ENCODE peak calls at places on chromosomes 2 and 18, in ten cellular contexts. T is thyroid gland, O is right lobe of liver, A is uterus, G is H1, Q is body of pancreas, E is prostate gland, W is stomach, C is adrenal gland, K is A549. U is an unnamed sample.

GRCh38 chr2:85887566-85888019 is 1.2 kb downstream of the ST3GAL5 start:
- DNase-seq in Q (peak; percentile 57), A (peak; percentile 62), G (no peak), T (peak; percentile 75), C (peak; percentile 78), K (peak; percentile 57), E (peak; percentile 54), W (peak; percentile 53), O (peak; percentile 87), U (peak; percentile 74)

GRCh38 chr2:22273853-22274252 is 1111.1 kb upstream of the KLHL29 start:
- DNase-seq in O (no peak), W (no peak), E (no peak), K (no peak), C (no peak), A (no peak), G (no peak), Q (no peak), T (no peak), U (no peak)

GRCh38 chr2:173077506-173078177 is 2.0 kb downstream of the MAP3K20 start:
- DNase-seq in K (no peak), T (no peak), W (no peak), E (no peak), A (no peak), C (no peak), O (no peak), Q (no peak), G (no peak), U (no peak)

GRCh38 chr18:63264871-63265270 is 54.7 kb downstream of the BCL2 start:
- DNase-seq in C (no peak), G (no peak), A (no peak), Q (peak; percentile 16), T (peak; percentile 98), O (no peak), W (no peak), E (no peak), K (no peak), U (no peak)

GRCh38 chr2:158498043-158498748 is 41.4 kb downstream of the PKP4 start:
- DNase-seq in G (no peak), E (no peak), T (no peak), O (no peak), K (no peak), Q (peak; percentile 30), A (no peak), W (no peak), C (no peak), U (no peak)

GRCh38 chr2:162967137-162967536 is 128.6 kb upstream of the KCNH7 start:
- DNase-seq in C (no peak), W (no peak), Q (no peak), O (no peak), A (no peak), G (no peak), K (no peak), T (no peak), E (no peak), U (no peak)

GRCh38 chr18:59249186-59249774 is 24.0 kb downstream of the RAX start:
- DNase-seq in A (peak; percentile 37), K (peak; percentile 69), Q (peak; percentile 54), C (peak; percentile 54), W (no peak), T (peak; percentile 52), E (peak; percentile 45), O (no peak), G (no peak), U (no peak)

GRCh38 chr18:48749768-48750167 is 201.0 kb downstream of the SMAD7 start:
- DNase-seq in O (peak; percentile 45), W (no peak), A (peak; percentile 61), G (no peak), T (peak; percentile 11), C (no peak), K (no peak), Q (peak; percentile 27), E (no peak), U (peak; percentile 84)

DNA sequence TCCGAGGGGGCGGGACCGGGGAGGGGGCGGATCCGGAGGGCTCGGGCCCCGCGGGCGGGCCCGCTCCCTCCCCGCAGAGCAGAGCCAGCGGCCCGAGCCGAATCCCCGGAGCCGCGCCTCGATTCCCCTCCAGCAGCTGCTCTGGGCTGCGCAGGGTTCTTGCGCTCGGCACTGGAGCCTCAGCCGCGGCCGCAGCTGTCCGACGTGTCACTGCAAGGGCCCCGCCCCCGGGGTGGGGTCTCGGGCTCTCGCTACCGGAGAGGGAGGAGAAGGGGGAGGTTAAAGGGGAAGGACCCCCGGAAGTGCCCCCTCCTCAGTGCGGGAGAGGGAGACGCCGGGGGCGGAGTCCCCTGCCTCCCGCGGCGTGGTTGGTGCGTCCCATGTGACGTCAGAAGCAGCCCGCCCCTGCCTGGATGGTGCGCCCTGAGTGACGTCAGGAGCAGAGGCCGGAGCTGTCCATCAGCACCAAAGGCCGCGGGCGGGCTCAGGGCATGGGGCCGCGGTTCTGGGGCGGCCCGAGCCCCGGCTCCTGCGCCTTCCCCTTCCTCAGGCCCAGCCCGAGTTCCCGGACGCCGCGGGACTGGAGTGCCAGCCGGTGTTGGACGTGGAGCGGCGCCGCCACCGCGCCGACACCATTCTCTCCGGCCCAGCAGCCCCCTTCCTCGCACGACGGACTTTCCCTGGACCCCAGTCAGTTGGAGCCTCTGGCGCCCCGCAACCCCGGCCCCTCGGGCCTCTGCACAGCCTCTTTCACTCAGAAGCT is at the start of the genes CHPF and TMEM198:
- DNase-seq in Q (peak; percentile 99), W (peak; percentile 99), A (peak; percentile 98), C (peak; percentile 99), O (peak; percentile 99), T (peak; percentile 99), K (peak; percentile 96), E (peak; percentile 99), G (peak; percentile 98), U (peak; percentile 97)
- TF ChIP-seq CTCF in Q (no peak), W (no peak), A (no peak), C (no peak), O (no peak), T (no peak), K (no peak), E (peak; percentile 20), G (no peak), U (no peak)

DNA sequence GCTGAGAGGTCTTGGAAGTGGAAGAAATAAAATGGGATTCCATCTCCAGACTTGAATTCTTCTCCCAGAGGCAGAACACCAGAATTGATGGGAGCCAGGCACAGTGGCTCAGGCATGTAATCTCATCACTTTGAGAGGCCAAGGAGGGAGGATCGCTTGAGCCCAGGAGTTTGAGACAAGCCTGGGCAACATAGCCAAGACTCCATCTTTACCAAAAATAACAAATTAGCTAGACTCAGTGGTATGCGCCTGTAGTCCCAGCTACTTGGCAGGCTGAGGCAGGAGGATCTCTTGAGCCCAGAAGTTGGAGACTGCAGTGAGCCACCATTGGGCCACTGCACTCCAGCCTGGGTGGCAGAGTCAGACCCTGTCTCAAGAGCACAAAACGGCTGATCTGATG is 144.3 kb downstream of the C1D start:
- DNase-seq in E (no peak), O (no peak), Q (no peak), C (no peak), A (no peak), W (no peak), K (no peak), T (no peak), G (no peak), U (no peak)
- H3K27ac ChIP-seq in E (no peak overlapping the region), O (no peak overlapping the region), Q (no peak overlapping the region), C (no peak overlapping the region), A (no peak overlapping the region), W (no peak overlapping the region), K (peak overlapping the region; percentile 77), T (no peak overlapping the region), G (no peak overlapping the region), U (no peak overlapping the region)

GRCh38 chr2:237694423-237695194 is 67.2 kb downstream of the LRRFIP1 start:
- DNase-seq in Q (no peak), T (no peak), A (no peak), K (no peak), G (no peak), W (no peak), C (no peak), E (no peak), O (no peak), U (peak; percentile 47)

GRCh38 chr2:237693281-237694039 is 66.1 kb downstream of the LRRFIP1 start:
- DNase-seq in O (no peak), A (no peak), K (peak; percentile 69), G (no peak), C (no peak), W (no peak), E (no peak), T (no peak), Q (no peak), U (no peak)

GRCh38 chr2:237697586-237698337 is 70.4 kb downstream of the LRRFIP1 start:
- DNase-seq in O (no peak), C (no peak), Q (no peak), T (no peak), K (no peak), W (no peak), E (no peak), A (no peak), G (no peak), U (no peak)

GRCh38 chr2:237696471-237696870 is 69.1 kb downstream of the LRRFIP1 start:
- DNase-seq in C (no peak), O (no peak), A (no peak), E (no peak), G (no peak), W (no peak), K (no peak), T (peak; percentile 36), Q (no peak), U (peak; percentile 43)

DNA sequence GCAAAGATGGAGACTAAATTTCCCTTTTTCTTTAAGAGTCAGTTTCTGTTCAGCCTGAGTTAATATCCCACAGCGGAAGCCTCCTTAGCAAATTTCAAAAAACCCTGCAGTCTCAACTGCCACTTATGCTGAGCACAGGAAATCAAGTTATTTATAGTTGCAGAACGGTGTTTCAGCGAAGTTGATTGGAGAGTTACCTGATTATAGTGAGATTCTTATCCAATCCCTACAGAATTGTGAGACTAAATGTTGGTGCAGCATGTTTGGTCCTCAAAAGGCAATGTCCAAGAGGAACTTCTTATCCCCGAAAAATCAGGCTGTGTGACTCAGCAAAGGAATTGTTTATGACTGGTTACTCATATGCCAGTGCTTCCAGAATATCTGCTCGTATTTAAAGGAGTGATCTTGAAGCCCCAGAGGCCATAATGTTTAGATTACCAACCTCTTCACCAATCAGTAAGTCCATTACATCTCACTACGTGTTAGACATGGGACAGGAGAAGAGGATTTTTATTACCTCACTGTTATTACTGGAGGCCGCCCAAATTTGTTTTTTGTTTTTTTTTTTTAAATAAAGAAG is 67.9 kb downstream of the LRRFIP1 start:
- DNase-seq in W (no peak), O (no peak), Q (no peak), C (no peak), G (no peak), K (peak; percentile 84), A (no peak), E (no peak), T (no peak), U (no peak)
- TF ChIP-seq POLR2A in W (no peak), O (peak; percentile 12), Q (no peak), C (no peak), G (no peak), K (no peak), A (peak; percentile 46), E (peak; percentile 34), T (peak; percentile 35), U (no peak)

GRCh38 chr2:178243961-178244360 is 49.6 kb downstream of the OSBPL6 start:
- DNase-seq in A (no peak), E (no peak), Q (no peak), O (no peak), K (no peak), G (no peak), W (no peak), T (no peak), C (no peak), U (no peak)

GRCh38 chr2:178244812-178245211 is 50.5 kb downstream of the OSBPL6 start:
- DNase-seq in K (no peak), G (no peak), Q (no peak), C (no peak), A (no peak), O (no peak), W (no peak), T (no peak), E (no peak), U (no peak)

GRCh38 chr2:178238750-178239149 is 44.4 kb downstream of the OSBPL6 start:
- DNase-seq in K (no peak), Q (no peak), A (no peak), T (no peak), O (no peak), C (no peak), E (no peak), G (no peak), W (no peak), U (no peak)

GRCh38 chr2:178242552-178242883 is 48.2 kb downstream of the OSBPL6 start:
- DNase-seq in E (no peak), K (no peak), Q (no peak), G (no peak), W (no peak), T (no peak), O (no peak), C (no peak), A (no peak), U (no peak)

DNA sequence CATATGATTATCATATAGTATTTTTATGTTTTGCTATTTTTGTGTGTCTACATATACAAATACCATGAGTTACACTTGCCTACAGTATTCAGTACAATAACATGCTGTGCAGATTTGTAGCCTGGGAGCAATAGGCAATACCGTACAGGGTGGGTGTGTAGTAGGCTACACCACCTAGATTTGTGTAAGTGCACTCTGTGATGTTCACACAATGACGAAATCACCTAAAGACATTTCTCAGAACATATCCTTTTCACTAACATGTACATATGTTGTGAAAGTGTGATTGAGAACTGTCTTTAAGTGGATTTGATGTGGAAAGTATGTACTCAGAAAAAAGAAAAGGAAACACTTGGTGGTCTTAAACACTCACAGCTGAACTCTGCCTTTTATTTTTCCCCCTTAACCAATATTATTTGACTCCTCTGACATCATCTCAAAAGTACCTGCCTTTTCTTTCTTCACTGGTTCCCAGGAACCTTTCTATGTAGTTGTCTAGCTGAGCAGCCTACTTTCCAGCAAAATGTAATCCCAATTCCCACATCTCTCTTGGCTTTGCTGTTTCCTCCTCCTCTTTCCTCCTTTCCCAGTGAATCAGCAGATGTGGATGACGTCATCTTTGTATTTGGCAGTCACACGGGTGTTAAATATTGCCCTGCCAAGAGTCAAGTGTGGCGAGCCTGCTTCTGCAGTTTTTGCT is 47.7 kb downstream of the OSBPL6 start:
- DNase-seq in O (no peak), Q (peak; percentile 72), E (peak; percentile 29), T (peak; percentile 63), A (peak; percentile 66), K (peak; percentile 86), C (peak; percentile 65), G (no peak), W (peak; percentile 37), U (peak; percentile 41)
- TF ChIP-seq CTCF in O (no peak), Q (no peak), E (no peak), T (no peak), A (no peak), K (no peak), C (no peak), G (no peak), W (no peak), U (no peak)

U was measured in heart left ventricle.